ENCODE peak calls at places on chromosomes 16 and 17, in six cellular contexts. One of them, this sample, is unnamed.
A peak's percentile ranks its signal among the peaks of the same experiment; 100 is the strongest.

GRCh38 chr17:28570716-28571254 is 539 bp downstream of the PIGS start:
- DNase-seq in heart left ventricle: no peak
- DNase-seq in fibroblast of lung: no peak
- DNase-seq in GM23338: peak; percentile 71
- DNase-seq in body of pancreas: peak; percentile 45
- DNase-seq in CD4-positive, alpha-beta T cell: peak; percentile 32
- DNase-seq in this sample: no peak

GRCh38 chr17:48228720-48229119 is 121.2 kb downstream of the SNX11 start:
- DNase-seq in heart left ventricle: no peak
- DNase-seq in GM23338: peak; percentile 79
- DNase-seq in body of pancreas: no peak
- DNase-seq in CD4-positive, alpha-beta T cell: no peak
- DNase-seq in fibroblast of lung: no peak
- DNase-seq in this sample: no peak

GRCh38 chr16:11572301-11572995 is 14.3 kb downstream of the LITAF start:
- DNase-seq in GM23338: peak; percentile 19
- DNase-seq in fibroblast of lung: no peak
- DNase-seq in body of pancreas: no peak
- DNase-seq in heart left ventricle: no peak
- DNase-seq in CD4-positive, alpha-beta T cell: peak; percentile 83
- DNase-seq in this sample: no peak

GRCh38 chr17:10547351-10547750 is 2.1 kb downstream of the MYH2 start:
- DNase-seq in heart left ventricle: no peak
- DNase-seq in body of pancreas: no peak
- DNase-seq in GM23338: no peak
- DNase-seq in fibroblast of lung: no peak
- DNase-seq in CD4-positive, alpha-beta T cell: no peak
- DNase-seq in this sample: no peak

GRCh38 chr17:59618894-59619312 is 792 bp upstream of the CLTC start:
- DNase-seq in CD4-positive, alpha-beta T cell: no peak
- DNase-seq in body of pancreas: no peak
- DNase-seq in fibroblast of lung: no peak
- DNase-seq in GM23338: peak; percentile 92
- DNase-seq in heart left ventricle: peak; percentile 93
- DNase-seq in this sample: no peak

GRCh38 chr17:44867841-44868240 is 20.2 kb downstream of the HIGD1B start:
- DNase-seq in body of pancreas: no peak
- DNase-seq in heart left ventricle: no peak
- DNase-seq in CD4-positive, alpha-beta T cell: no peak
- DNase-seq in GM23338: no peak
- DNase-seq in fibroblast of lung: no peak
- DNase-seq in this sample: no peak

GRCh38 chr16:6571044-6571443 is 761.6 kb upstream of the RBFOX1 start:
- DNase-seq in heart left ventricle: no peak
- DNase-seq in GM23338: peak; percentile 22
- DNase-seq in fibroblast of lung: no peak
- DNase-seq in CD4-positive, alpha-beta T cell: no peak
- DNase-seq in body of pancreas: no peak
- DNase-seq in this sample: no peak

GRCh38 chr17:50114849-50115357 is 15.1 kb downstream of the SAMD14 start:
- DNase-seq in fibroblast of lung: peak; percentile 77
- DNase-seq in body of pancreas: peak; percentile 56
- DNase-seq in GM23338: peak; percentile 94
- DNase-seq in heart left ventricle: no peak
- DNase-seq in CD4-positive, alpha-beta T cell: no peak
- DNase-seq in this sample: no peak

GRCh38 chr17:43779145-43780125 is 658 bp upstream of the DUSP3 start:
- DNase-seq in body of pancreas: no peak
- DNase-seq in GM23338: peak; percentile 69
- DNase-seq in fibroblast of lung: no peak
- DNase-seq in CD4-positive, alpha-beta T cell: no peak
- DNase-seq in heart left ventricle: no peak
- DNase-seq in this sample: no peak

GRCh38 chr16:88905563-88905962 is 39.1 kb upstream of the PABPN1L start:
- DNase-seq in CD4-positive, alpha-beta T cell: no peak
- DNase-seq in fibroblast of lung: no peak
- DNase-seq in heart left ventricle: no peak
- DNase-seq in body of pancreas: peak; percentile 35
- DNase-seq in GM23338: peak; percentile 81
- DNase-seq in this sample: no peak

GRCh38 chr16:11836653-11837244 is 14.6 kb downstream of the RSL1D1 start:
- DNase-seq in GM23338: peak; percentile 53
- DNase-seq in body of pancreas: no peak
- DNase-seq in fibroblast of lung: peak; percentile 78
- DNase-seq in heart left ventricle: no peak
- DNase-seq in CD4-positive, alpha-beta T cell: no peak
- DNase-seq in this sample: no peak

GRCh38 chr17:33520404-33521032 is 227.4 kb upstream of the ASIC2 start:
- DNase-seq in heart left ventricle: peak; percentile 29
- DNase-seq in body of pancreas: peak; percentile 58
- DNase-seq in fibroblast of lung: peak; percentile 12
- DNase-seq in GM23338: peak; percentile 80
- DNase-seq in CD4-positive, alpha-beta T cell: peak; percentile 8
- DNase-seq in this sample: no peak

GRCh38 chr17:68514809-68515208 is 2.6 kb downstream of the PRKAR1A start:
- DNase-seq in GM23338: no peak
- DNase-seq in heart left ventricle: no peak
- DNase-seq in fibroblast of lung: peak; percentile 86
- DNase-seq in CD4-positive, alpha-beta T cell: no peak
- DNase-seq in body of pancreas: no peak
- DNase-seq in this sample: no peak

GRCh38 chr17:27541326-27542023 is 85.2 kb downstream of the KSR1 start:
- DNase-seq in GM23338: no peak
- DNase-seq in CD4-positive, alpha-beta T cell: no peak
- DNase-seq in fibroblast of lung: no peak
- DNase-seq in heart left ventricle: no peak
- DNase-seq in body of pancreas: no peak
- DNase-seq in this sample: no peak

GRCh38 chr16:8374586-8374985 is 215.7 kb downstream of the TMEM114 start:
- DNase-seq in GM23338: no peak
- DNase-seq in CD4-positive, alpha-beta T cell: no peak
- DNase-seq in fibroblast of lung: no peak
- DNase-seq in body of pancreas: no peak
- DNase-seq in heart left ventricle: no peak
- DNase-seq in this sample: no peak

GRCh38 chr16:82700541-82701240 is 73.9 kb downstream of the CDH13 start:
- DNase-seq in body of pancreas: no peak
- DNase-seq in CD4-positive, alpha-beta T cell: no peak
- DNase-seq in heart left ventricle: no peak
- DNase-seq in fibroblast of lung: peak; percentile 63
- DNase-seq in GM23338: no peak
- DNase-seq in this sample: no peak

GRCh38 chr16:82699262-82699661 is 72.5 kb downstream of the CDH13 start:
- DNase-seq in GM23338: no peak
- DNase-seq in heart left ventricle: no peak
- DNase-seq in CD4-positive, alpha-beta T cell: no peak
- DNase-seq in fibroblast of lung: no peak
- DNase-seq in body of pancreas: no peak
- DNase-seq in this sample: no peak

GRCh38 chr16:82703156-82703555 is 76.4 kb downstream of the CDH13 start:
- DNase-seq in body of pancreas: no peak
- DNase-seq in heart left ventricle: no peak
- DNase-seq in CD4-positive, alpha-beta T cell: no peak
- DNase-seq in fibroblast of lung: no peak
- DNase-seq in GM23338: no peak
- DNase-seq in this sample: no peak

GRCh38 chr16:82701302-82702022 is 74.7 kb downstream of the CDH13 start:
- DNase-seq in heart left ventricle: no peak
- DNase-seq in fibroblast of lung: no peak
- DNase-seq in GM23338: no peak
- DNase-seq in body of pancreas: no peak
- DNase-seq in CD4-positive, alpha-beta T cell: no peak
- DNase-seq in this sample: no peak

GRCh38 chr16:82699711-82700495 is 73.1 kb downstream of the CDH13 start:
- DNase-seq in CD4-positive, alpha-beta T cell: no peak
- DNase-seq in fibroblast of lung: peak; percentile 95
- DNase-seq in GM23338: no peak
- DNase-seq in heart left ventricle: peak; percentile 50
- DNase-seq in body of pancreas: no peak
- DNase-seq in this sample: no peak
- H3K27ac ChIP-seq in CD4-positive, alpha-beta T cell: no peak overlapping the region
- H3K27ac ChIP-seq in fibroblast of lung: peak overlapping the region; percentile 29
- H3K27ac ChIP-seq in GM23338: no peak overlapping the region
- H3K27ac ChIP-seq in heart left ventricle: peak overlapping the region; percentile 90
- H3K27ac ChIP-seq in body of pancreas: no peak overlapping the region
- H3K27ac ChIP-seq in this sample: peak overlapping the region; percentile 78

GRCh38 chr16:66510711-66511614 is 39.0 kb downstream of the TK2 start:
- DNase-seq in heart left ventricle: no peak
- DNase-seq in body of pancreas: peak; percentile 80
- DNase-seq in CD4-positive, alpha-beta T cell: no peak
- DNase-seq in GM23338: no peak
- DNase-seq in fibroblast of lung: no peak
- DNase-seq in this sample: no peak

GRCh38 chr16:66510298-66510697 is 39.6 kb downstream of the TK2 start:
- DNase-seq in GM23338: no peak
- DNase-seq in fibroblast of lung: no peak
- DNase-seq in heart left ventricle: no peak
- DNase-seq in body of pancreas: peak; percentile 91
- DNase-seq in CD4-positive, alpha-beta T cell: no peak
- DNase-seq in this sample: no peak

GRCh38 chr16:66515543-66516171 is 34.3 kb downstream of the TK2 start:
- DNase-seq in GM23338: peak; percentile 67
- DNase-seq in heart left ventricle: no peak
- DNase-seq in body of pancreas: no peak
- DNase-seq in fibroblast of lung: peak; percentile 45
- DNase-seq in CD4-positive, alpha-beta T cell: no peak
- DNase-seq in this sample: no peak

GRCh38 chr16:66511615-66512500 is 38.1 kb downstream of the TK2 start:
- DNase-seq in CD4-positive, alpha-beta T cell: no peak
- DNase-seq in fibroblast of lung: peak; percentile 71
- DNase-seq in heart left ventricle: no peak
- DNase-seq in GM23338: peak; percentile 75
- DNase-seq in body of pancreas: peak; percentile 58
- DNase-seq in this sample: peak; percentile 34

GRCh38 chr16:66512589-66513404 is 37.1 kb downstream of the TK2 start:
- DNase-seq in heart left ventricle: no peak
- DNase-seq in GM23338: no peak
- DNase-seq in fibroblast of lung: peak; percentile 61
- DNase-seq in body of pancreas: no peak
- DNase-seq in CD4-positive, alpha-beta T cell: no peak
- DNase-seq in this sample: no peak
- H3K27ac ChIP-seq in heart left ventricle: peak overlapping the region; percentile 70
- H3K27ac ChIP-seq in GM23338: peak overlapping the region; percentile 68
- H3K27ac ChIP-seq in fibroblast of lung: peak overlapping the region; percentile 67
- H3K27ac ChIP-seq in body of pancreas: peak overlapping the region; percentile 91
- H3K27ac ChIP-seq in CD4-positive, alpha-beta T cell: no peak overlapping the region
- H3K27ac ChIP-seq in this sample: peak overlapping the region; percentile 78

GRCh38 chr16:782766-783403 is 5.3 kb downstream of the RPUSD1 start:
- DNase-seq in GM23338: no peak
- DNase-seq in CD4-positive, alpha-beta T cell: no peak
- DNase-seq in heart left ventricle: no peak
- DNase-seq in body of pancreas: no peak
- DNase-seq in fibroblast of lung: no peak
- DNase-seq in this sample: no peak
- H3K27ac ChIP-seq in GM23338: no peak overlapping the region
- H3K27ac ChIP-seq in CD4-positive, alpha-beta T cell: no peak overlapping the region
- H3K27ac ChIP-seq in heart left ventricle: no peak overlapping the region
- H3K27ac ChIP-seq in body of pancreas: no peak overlapping the region
- H3K27ac ChIP-seq in fibroblast of lung: no peak overlapping the region
- H3K27ac ChIP-seq in this sample: no peak overlapping the region

GRCh38 chr17:6554336-6554735 is 2.0 kb downstream of the PITPNM3 start:
- DNase-seq in heart left ventricle: no peak
- DNase-seq in CD4-positive, alpha-beta T cell: no peak
- DNase-seq in body of pancreas: no peak
- DNase-seq in fibroblast of lung: no peak
- DNase-seq in GM23338: no peak
- DNase-seq in this sample: no peak
- H3K27ac ChIP-seq in heart left ventricle: no peak overlapping the region
- H3K27ac ChIP-seq in CD4-positive, alpha-beta T cell: no peak overlapping the region
- H3K27ac ChIP-seq in body of pancreas: no peak overlapping the region
- H3K27ac ChIP-seq in fibroblast of lung: no peak overlapping the region
- H3K27ac ChIP-seq in GM23338: no peak overlapping the region
- H3K27ac ChIP-seq in this sample: peak overlapping the region; percentile 83

GRCh38 chr17:30831663-30832437 is at the start of gene ATAD5:
- DNase-seq in body of pancreas: peak; percentile 95
- DNase-seq in heart left ventricle: peak; percentile 92
- DNase-seq in fibroblast of lung: peak; percentile 92
- DNase-seq in GM23338: peak; percentile 96
- DNase-seq in CD4-positive, alpha-beta T cell: peak; percentile 80
- DNase-seq in this sample: no peak

GRCh38 chr17:30832438-30832790 is 648 bp downstream of the ATAD5 start:
- DNase-seq in fibroblast of lung: no peak
- DNase-seq in CD4-positive, alpha-beta T cell: no peak
- DNase-seq in heart left ventricle: no peak
- DNase-seq in body of pancreas: no peak
- DNase-seq in GM23338: peak; percentile 13
- DNase-seq in this sample: no peak

GRCh38 chr17:30829022-30829421 is 2.7 kb upstream of the ATAD5 start:
- DNase-seq in heart left ventricle: no peak
- DNase-seq in body of pancreas: no peak
- DNase-seq in GM23338: no peak
- DNase-seq in fibroblast of lung: no peak
- DNase-seq in CD4-positive, alpha-beta T cell: no peak
- DNase-seq in this sample: no peak

GRCh38 chr17:30827082-30827481 is 2.6 kb upstream of the CRLF3 start:
- DNase-seq in GM23338: no peak
- DNase-seq in fibroblast of lung: no peak
- DNase-seq in heart left ventricle: no peak
- DNase-seq in CD4-positive, alpha-beta T cell: no peak
- DNase-seq in body of pancreas: no peak
- DNase-seq in this sample: no peak

DNA sequence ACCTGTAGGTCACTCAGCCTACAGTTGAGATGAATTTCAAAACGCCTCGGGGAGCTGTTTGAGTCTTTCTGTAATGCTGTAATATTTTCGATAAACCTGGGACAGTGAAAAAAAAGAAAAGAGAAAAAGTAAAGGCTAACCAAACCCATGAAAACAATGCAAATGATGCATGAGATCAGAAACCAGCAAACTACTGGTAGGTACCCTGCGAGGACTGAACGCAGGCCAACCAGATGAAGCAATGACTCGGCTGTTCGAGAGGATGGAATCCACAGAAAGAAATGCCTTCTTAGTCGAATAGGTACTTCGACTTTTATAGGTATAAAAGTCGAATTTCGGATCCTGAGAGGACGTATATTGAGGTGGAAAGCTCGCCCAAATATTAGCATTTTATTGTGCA is 509 bp upstream of the ATAD5 start:
- DNase-seq in fibroblast of lung: no peak
- DNase-seq in body of pancreas: no peak
- DNase-seq in CD4-positive, alpha-beta T cell: no peak
- DNase-seq in heart left ventricle: no peak
- DNase-seq in GM23338: peak; percentile 63
- DNase-seq in this sample: no peak
- H3K27ac ChIP-seq in fibroblast of lung: peak overlapping the region; percentile 90
- H3K27ac ChIP-seq in body of pancreas: no peak overlapping the region
- H3K27ac ChIP-seq in CD4-positive, alpha-beta T cell: peak overlapping the region; percentile 9
- H3K27ac ChIP-seq in heart left ventricle: no peak overlapping the region
- H3K27ac ChIP-seq in GM23338: peak overlapping the region; percentile 85
- H3K27ac ChIP-seq in this sample: peak overlapping the region; percentile 17

DNA sequence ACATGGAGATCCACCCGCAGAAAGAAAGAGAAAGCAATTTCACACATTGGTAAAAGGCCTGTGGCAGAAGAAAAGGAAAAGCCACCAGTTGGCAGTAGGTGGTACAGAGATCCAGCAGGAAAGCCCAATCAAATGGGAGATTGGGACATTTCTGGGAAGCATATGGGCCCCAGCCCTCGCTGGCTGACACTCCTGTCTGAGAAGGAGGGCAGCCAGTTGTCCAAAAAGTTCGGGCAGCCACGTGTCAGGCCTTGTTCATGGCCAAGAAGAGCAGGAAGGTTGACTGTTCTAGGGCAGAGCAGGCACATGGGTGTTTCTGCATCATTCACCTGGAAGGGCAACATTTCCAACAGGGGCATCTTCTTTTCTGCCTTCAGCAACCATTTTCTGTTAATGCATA is 45.0 kb upstream of the MMP2 start:
- DNase-seq in fibroblast of lung: no peak
- DNase-seq in GM23338: no peak
- DNase-seq in CD4-positive, alpha-beta T cell: no peak
- DNase-seq in body of pancreas: no peak
- DNase-seq in heart left ventricle: no peak
- DNase-seq in this sample: no peak
- H3K27ac ChIP-seq in fibroblast of lung: no peak overlapping the region
- H3K27ac ChIP-seq in GM23338: no peak overlapping the region
- H3K27ac ChIP-seq in CD4-positive, alpha-beta T cell: no peak overlapping the region
- H3K27ac ChIP-seq in body of pancreas: no peak overlapping the region
- H3K27ac ChIP-seq in heart left ventricle: no peak overlapping the region
- H3K27ac ChIP-seq in this sample: no peak overlapping the region

This sample was measured in epithelial cell of prostate.